ENCODE peak calls at places on chromosomes 16 and 17, in five cellular contexts. V, E, C, J and W are unnamed samples.
A peak's percentile ranks its signal among the peaks of the same experiment; 100 is the strongest.

GRCh38 chr16:81636298-81636960 is 142.7 kb upstream of the PLCG2 start:
- DNase-seq in V (no peak), E (no peak), C (no peak), J (no peak), W (no peak)

GRCh38 chr17:42276609-42277341 is 584 bp upstream of the STAT5B start:
- DNase-seq in V (peak; percentile 95), E (no peak), C (peak; percentile 86), J (peak; percentile 21), W (peak; percentile 51)

GRCh38 chr17:75920045-75920560 is 15.4 kb upstream of the MRPL38 start:
- DNase-seq in V (no peak), E (no peak), C (no peak), J (no peak), W (no peak)

GRCh38 chr16:11621920-11622651 is 35.4 kb upstream of the LITAF start:
- DNase-seq in V (no peak), E (no peak), C (no peak), J (peak; percentile 44), W (no peak)

GRCh38 chr16:88856122-88856827 is 472 bp downstream of the GALNS start:
- DNase-seq in V (peak; percentile 89), E (no peak), C (no peak), J (peak; percentile 18), W (no peak)

GRCh38 chr16:88289549-88290344 is 93.0 kb upstream of the ZNF469 start:
- DNase-seq in V (no peak), E (no peak), C (no peak), J (no peak), W (no peak)

GRCh38 chr16:86919531-86920305 is 341.4 kb downstream of the FOXL1 start:
- DNase-seq in V (no peak), E (no peak), C (no peak), J (no peak), W (no peak)

GRCh38 chr17:82449136-82449882 is 1.2 kb downstream of the CYBC1 start:
- DNase-seq in V (no peak), E (no peak), C (no peak), J (peak; percentile 73), W (no peak)

GRCh38 chr17:37816951-37817350 is 72.1 kb upstream of the HNF1B start:
- DNase-seq in V (no peak), E (no peak), C (no peak), J (no peak), W (no peak)

GRCh38 chr17:75809631-75810111 is 25.1 kb downstream of the UNK start:
- DNase-seq in V (no peak), E (no peak), C (peak; percentile 61), J (no peak), W (no peak)

GRCh38 chr17:61416540-61417363 is 17.1 kb downstream of the TBX2 start:
- DNase-seq in V (peak; percentile 97), E (no peak), C (peak; percentile 91), J (peak; percentile 35), W (no peak)

GRCh38 chr17:14903810-14904209 is 361.3 kb downstream of the PMP22 start:
- DNase-seq in V (no peak), E (no peak), C (no peak), J (no peak), W (no peak)

GRCh38 chr17:79951361-79952264 is 84.1 kb downstream of the TBC1D16 start:
- DNase-seq in V (peak; percentile 86), E (peak; percentile 61), C (peak; percentile 76), J (no peak), W (peak; percentile 57)

GRCh38 chr17:47875011-47875471 is 21.0 kb upstream of the SP2 start:
- DNase-seq in V (no peak), E (no peak), C (no peak), J (no peak), W (no peak)

GRCh38 chr16:15779664-15780351 is 77.0 kb downstream of the MYH11 start:
- DNase-seq in V (no peak), E (no peak), C (no peak), J (no peak), W (no peak)

GRCh38 chr17:77507116-77507885 is 366.5 kb downstream of the SEC14L1 start:
- DNase-seq in V (no peak), E (no peak), C (peak; percentile 45), J (no peak), W (no peak)

GRCh38 chr17:8506145-8506544 is 70.5 kb downstream of the NDEL1 start:
- DNase-seq in V (peak; percentile 46), E (no peak), C (no peak), J (no peak), W (peak; percentile 11)

GRCh38 chr16:13186813-13187212 is 285.4 kb downstream of the SHISA9 start:
- DNase-seq in V (no peak), E (no peak), C (no peak), J (no peak), W (no peak)

GRCh38 chr17:42456223-42457106 is 2.2 kb upstream of the ATP6V0A1 start:
- DNase-seq in V (no peak), E (peak; percentile 53), C (no peak), J (no peak), W (peak; percentile 54)

GRCh38 chr16:30902070-30902972 is 5.9 kb downstream of the CTF1 start:
- DNase-seq in V (no peak), E (no peak), C (peak; percentile 80), J (peak; percentile 31), W (no peak)

GRCh38 chr17:21370430-21370829 is 5.7 kb upstream of the KCNJ12 start:
- DNase-seq in V (no peak), E (no peak), C (no peak), J (no peak), W (no peak)

GRCh38 chr17:75008373-75008772 is 4.1 kb upstream of the MRPL58 start:
- DNase-seq in V (no peak), E (no peak), C (no peak), J (no peak), W (no peak)

GRCh38 chr16:4649744-4650442 is 25.3 kb downstream of the MGRN1 start:
- DNase-seq in V (no peak), E (no peak), C (no peak), J (no peak), W (no peak)

GRCh38 chr17:47975189-47975814 is 4.4 kb downstream of the CDK5RAP3 start:
- DNase-seq in V (no peak), E (no peak), C (no peak), J (no peak), W (no peak)

GRCh38 chr16:54926166-54926838 is 4.4 kb upstream of the IRX5 start:
- DNase-seq in V (no peak), E (no peak), C (no peak), J (no peak), W (peak; percentile 37)
- H3K4me3 ChIP-seq in V (no peak overlapping the region), E (no peak overlapping the region), C (no peak overlapping the region), J (no peak overlapping the region), W (peak overlapping the region; percentile 73)

DNA sequence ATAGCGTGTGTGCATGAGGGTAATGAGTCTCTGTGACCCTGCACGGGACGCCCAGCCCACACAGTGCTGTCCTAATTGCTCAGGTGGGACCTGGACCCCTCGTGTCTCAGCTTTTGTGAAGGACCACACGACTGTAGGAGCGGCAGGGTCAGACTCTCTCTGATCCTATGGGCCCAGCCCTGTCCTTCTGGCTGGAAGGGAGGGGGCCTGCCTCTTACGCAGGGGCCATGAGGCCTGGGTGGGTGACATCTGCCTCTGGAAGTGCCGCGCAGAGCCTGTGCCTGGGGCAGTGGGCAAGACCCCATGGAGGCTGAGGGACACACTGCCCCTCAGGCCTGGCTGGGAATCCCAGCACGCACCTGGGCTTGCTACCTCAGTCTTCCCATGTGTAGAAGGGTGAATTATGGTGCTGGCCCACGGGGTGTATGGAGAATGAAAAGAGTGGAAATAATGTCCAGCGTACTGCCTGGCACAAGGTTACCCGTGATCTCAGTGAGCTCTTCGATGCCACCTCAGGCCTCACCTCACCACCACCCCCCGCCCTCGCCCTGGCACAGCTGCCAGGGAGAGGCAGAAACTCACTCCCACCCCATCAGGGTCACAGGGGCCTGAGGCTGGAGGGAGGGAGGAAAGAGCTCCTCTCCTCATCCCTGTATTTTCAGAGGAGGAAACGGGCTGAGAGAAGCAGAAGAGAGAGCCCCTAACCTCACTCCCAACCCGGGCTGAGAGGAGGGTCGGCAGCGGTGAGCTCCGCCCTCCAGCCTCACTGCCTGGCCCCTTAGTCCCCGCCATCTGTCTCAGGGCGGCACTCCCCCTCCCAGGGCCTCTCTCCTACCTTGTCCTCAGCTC is 27.1 kb upstream of the DBNDD1 start:
- DNase-seq in V (no peak), E (no peak), C (no peak), J (no peak), W (no peak)
- H3K4me3 ChIP-seq in V (no peak overlapping the region), E (no peak overlapping the region), C (peak overlapping the region; percentile 39), J (peak overlapping the region; percentile 50), W (peak overlapping the region; percentile 41)

GRCh38 chr17:50636145-50636803 is 1.6 kb downstream of the ABCC3 start:
- DNase-seq in V (no peak), E (no peak), C (no peak), J (no peak), W (no peak)
- H3K4me3 ChIP-seq in V (no peak overlapping the region), E (no peak overlapping the region), C (no peak overlapping the region), J (no peak overlapping the region), W (no peak overlapping the region)

GRCh38 chr16:85028638-85029412 is 1.2 kb downstream of the KIAA0513 start:
- DNase-seq in V (peak; percentile 90), E (no peak), C (peak; percentile 86), J (peak; percentile 70), W (no peak)
- H3K4me3 ChIP-seq in V (no peak overlapping the region), E (peak overlapping the region; percentile 81), C (peak overlapping the region; percentile 79), J (peak overlapping the region; percentile 57), W (peak overlapping the region; percentile 73)

GRCh38 chr16:49881890-49882289 is 26.0 kb upstream of the ZNF423 start:
- DNase-seq in V (no peak), E (no peak), C (no peak), J (no peak), W (no peak)

GRCh38 chr16:49875812-49876715 is 20.2 kb upstream of the ZNF423 start:
- DNase-seq in V (no peak), E (no peak), C (no peak), J (no peak), W (no peak)

GRCh38 chr16:49874613-49875237 is 18.8 kb upstream of the ZNF423 start:
- DNase-seq in V (no peak), E (no peak), C (no peak), J (no peak), W (no peak)

DNA sequence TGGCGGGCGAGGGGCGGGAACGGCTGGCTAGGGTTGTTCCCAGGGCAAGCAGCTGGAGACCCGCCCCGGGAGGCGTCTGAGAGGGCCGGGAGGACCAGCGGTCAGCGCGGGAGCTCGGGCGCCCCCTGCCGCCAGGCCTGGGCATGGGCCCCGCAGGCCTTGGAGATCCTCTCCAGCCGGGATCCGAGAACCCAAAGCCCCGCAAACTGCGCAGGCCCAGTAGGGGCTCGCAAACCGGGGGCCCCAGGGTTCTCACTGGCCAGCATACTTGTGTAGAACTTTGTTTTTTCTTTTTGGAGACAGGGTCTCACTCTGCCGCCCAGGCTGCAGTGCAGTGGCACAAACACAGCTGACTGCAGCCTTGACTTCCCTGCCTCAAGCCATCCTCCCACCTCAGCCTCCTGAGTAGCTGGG is 20.8 kb upstream of the ZNF423 start:
- DNase-seq in V (peak; percentile 94), E (no peak), C (peak; percentile 78), J (no peak), W (no peak)
- H3K4me3 ChIP-seq in V (no peak overlapping the region), E (no peak overlapping the region), C (peak overlapping the region; percentile 22), J (no peak overlapping the region), W (no peak overlapping the region)

GRCh38 chr17:1259910-1260389 is 10.3 kb upstream of the BHLHA9 start:
- DNase-seq in V (no peak), E (no peak), C (no peak), J (no peak), W (no peak)
- H3K4me3 ChIP-seq in V (peak overlapping the region; percentile 10), E (peak overlapping the region; percentile 66), C (peak overlapping the region; percentile 52), J (no peak overlapping the region), W (peak overlapping the region; percentile 60)